ENCODE peak calls at places on chromosomes 12 and 14, in four cellular contexts. Z is HepG2, S is H1, F is GM12891. D is an unnamed sample.
A peak's percentile ranks its signal among the peaks of the same experiment; 100 is the strongest.

GRCh38 chr14:72828604-72829003 is 65.3 kb downstream of the DPF3 start:
- DNase-seq in F (no peak), S (no peak), Z (no peak), D (no peak)

GRCh38 chr12:75407683-75408082 is 16.8 kb downstream of the GLIPR1L2 start:
- DNase-seq in F (no peak), Z (no peak), S (no peak), D (no peak)

GRCh38 chr14:59427653-59428578 is 37.3 kb downstream of the GPR135 start:
- DNase-seq in Z (no peak), S (no peak), F (no peak), D (no peak)

GRCh38 chr14:105492966-105493871 is 2.2 kb downstream of the TEDC1 start:
- DNase-seq in Z (no peak), F (no peak), S (no peak), D (no peak)

GRCh38 chr12:70243510-70244331 is 488 bp downstream of the CNOT2 start:
- DNase-seq in Z (peak; percentile 43), S (peak; percentile 76), F (peak; percentile 47), D (peak; percentile 49)

GRCh38 chr12:91811481-91812287 is 334.0 kb downstream of the BTG1 start:
- DNase-seq in Z (peak; percentile 42), F (peak; percentile 4), S (peak; percentile 89), D (no peak)

GRCh38 chr14:56759633-56760032 is 50.6 kb downstream of the OTX2 start:
- DNase-seq in Z (no peak), S (peak; percentile 6), F (no peak), D (no peak)

GRCh38 chr12:125657681-125658080 is 592.4 kb downstream of the AACS start:
- DNase-seq in Z (no peak), F (no peak), S (no peak), D (no peak)

GRCh38 chr12:114729731-114730130 is 45.8 kb upstream of the TBX3 start:
- DNase-seq in S (no peak), Z (no peak), F (no peak), D (no peak)

GRCh38 chr12:108787539-108787938 is 56.2 kb upstream of the CORO1C start:
- DNase-seq in F (no peak), Z (no peak), S (no peak), D (no peak)

GRCh38 chr14:62796431-62796830 is 248.8 kb downstream of the KCNH5 start:
- DNase-seq in F (no peak), S (no peak), Z (no peak), D (no peak)

GRCh38 chr12:1844223-1844622 is 23.9 kb downstream of the LRTM2 start:
- DNase-seq in S (peak; percentile 46), Z (no peak), F (no peak), D (no peak)

GRCh38 chr14:28731358-28731757 is 35.2 kb upstream of the FOXG1 start:
- DNase-seq in F (no peak), Z (no peak), S (no peak), D (no peak)

GRCh38 chr12:20411309-20411708 is 43.0 kb downstream of the PDE3A start:
- DNase-seq in Z (no peak), S (no peak), F (no peak), D (no peak)

GRCh38 chr12:14845350-14845750 is 2.0 kb upstream of the ART4 start:
- DNase-seq in S (no peak), F (peak; percentile 9), Z (peak; percentile 56), D (peak; percentile 14)

GRCh38 chr12:102629262-102629888 is 149.0 kb upstream of the IGF1 start:
- DNase-seq in F (no peak), Z (no peak), S (no peak), D (no peak)

GRCh38 chr12:75721231-75721641 is 209.8 kb upstream of the KRR1 start:
- DNase-seq in F (no peak), S (no peak), Z (no peak), D (no peak)

GRCh38 chr14:36950812-36951211 is 221.6 kb downstream of the SLC25A21 start:
- DNase-seq in S (no peak), Z (no peak), F (no peak), D (no peak)

GRCh38 chr12:23049180-23049579 is 424.2 kb downstream of the ETNK1 start:
- DNase-seq in S (no peak), Z (no peak), F (no peak), D (no peak)

GRCh38 chr12:14961466-14962155 is at the start of gene ARHGDIB:
- DNase-seq in Z (no peak), S (no peak), F (no peak), D (no peak)

GRCh38 chr14:49861581-49861922 is 9.0 kb upstream of the NEMF start:
- DNase-seq in F (no peak), S (peak; percentile 71), Z (no peak), D (no peak)

GRCh38 chr14:75984674-75985073 is 889 bp upstream of the IFT43 start:
- DNase-seq in F (no peak), Z (peak; percentile 67), S (no peak), D (no peak)

GRCh38 chr14:90567191-90567590 is 170.4 kb downstream of the CALM1 start:
- DNase-seq in Z (no peak), F (no peak), S (no peak), D (no peak)

GRCh38 chr14:68542346-68542745 is 250.5 kb downstream of the ZFP36L1 start:
- DNase-seq in S (no peak), Z (no peak), F (no peak), D (no peak)

GRCh38 chr12:90355701-90356345 is 599.2 kb downstream of the CCER1 start:
- DNase-seq in F (no peak), S (no peak), Z (no peak), D (no peak)

DNA sequence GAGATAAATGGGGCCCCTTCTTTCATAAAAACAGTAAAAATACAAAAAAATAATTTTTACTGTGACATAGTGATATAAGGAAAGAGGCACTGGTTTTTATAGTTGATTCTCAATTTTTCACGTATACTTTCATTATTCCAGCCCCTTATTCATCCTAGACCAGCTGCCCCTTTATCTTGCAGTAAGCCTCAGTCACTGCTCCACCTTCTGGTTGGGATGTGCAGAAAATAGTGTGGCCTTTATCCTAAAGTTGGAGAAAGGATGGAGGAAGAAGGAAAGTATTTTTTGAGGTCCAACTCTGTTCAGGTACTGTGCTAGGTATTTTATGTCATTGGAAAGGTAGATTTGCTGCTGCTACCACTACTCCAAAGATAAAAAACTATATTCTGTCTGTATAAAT is 172.7 kb downstream of the ANO6 start:
- DNase-seq in S (no peak), F (no peak), Z (peak; percentile 29), D (no peak)
- TF ChIP-seq POLR2A in S (no peak), F (no peak), Z (no peak), D (no peak)

GRCh38 chr14:69703047-69704046 is 63.6 kb upstream of the SRSF5 start:
- DNase-seq in S (no peak), F (no peak), Z (peak; percentile 61), D (no peak)
- TF ChIP-seq POLR2AphosphoS5 in S (no peak), F (no peak), Z (no peak), D (no peak)

GRCh38 chr12:3882396-3882795 is 9.2 kb upstream of the PARP11 start:
- DNase-seq in S (no peak), F (no peak), Z (no peak), D (no peak)

GRCh38 chr12:3884671-3885070 is 11.5 kb upstream of the PARP11 start:
- DNase-seq in S (no peak), F (no peak), Z (no peak), D (no peak)

GRCh38 chr12:3882896-3883564 is 9.8 kb upstream of the PARP11 start:
- DNase-seq in S (no peak), Z (peak; percentile 29), F (no peak), D (no peak)

GRCh38 chr12:3885179-3886094 is 12.2 kb upstream of the PARP11 start:
- DNase-seq in Z (peak; percentile 36), F (no peak), S (no peak), D (no peak)

GRCh38 chr12:3881208-3881980 is 8.2 kb upstream of the PARP11 start:
- DNase-seq in F (no peak), S (no peak), Z (no peak), D (no peak)
- TF ChIP-seq TAF1 in F (no peak), S (no peak), Z (no peak), D (no peak)

DNA sequence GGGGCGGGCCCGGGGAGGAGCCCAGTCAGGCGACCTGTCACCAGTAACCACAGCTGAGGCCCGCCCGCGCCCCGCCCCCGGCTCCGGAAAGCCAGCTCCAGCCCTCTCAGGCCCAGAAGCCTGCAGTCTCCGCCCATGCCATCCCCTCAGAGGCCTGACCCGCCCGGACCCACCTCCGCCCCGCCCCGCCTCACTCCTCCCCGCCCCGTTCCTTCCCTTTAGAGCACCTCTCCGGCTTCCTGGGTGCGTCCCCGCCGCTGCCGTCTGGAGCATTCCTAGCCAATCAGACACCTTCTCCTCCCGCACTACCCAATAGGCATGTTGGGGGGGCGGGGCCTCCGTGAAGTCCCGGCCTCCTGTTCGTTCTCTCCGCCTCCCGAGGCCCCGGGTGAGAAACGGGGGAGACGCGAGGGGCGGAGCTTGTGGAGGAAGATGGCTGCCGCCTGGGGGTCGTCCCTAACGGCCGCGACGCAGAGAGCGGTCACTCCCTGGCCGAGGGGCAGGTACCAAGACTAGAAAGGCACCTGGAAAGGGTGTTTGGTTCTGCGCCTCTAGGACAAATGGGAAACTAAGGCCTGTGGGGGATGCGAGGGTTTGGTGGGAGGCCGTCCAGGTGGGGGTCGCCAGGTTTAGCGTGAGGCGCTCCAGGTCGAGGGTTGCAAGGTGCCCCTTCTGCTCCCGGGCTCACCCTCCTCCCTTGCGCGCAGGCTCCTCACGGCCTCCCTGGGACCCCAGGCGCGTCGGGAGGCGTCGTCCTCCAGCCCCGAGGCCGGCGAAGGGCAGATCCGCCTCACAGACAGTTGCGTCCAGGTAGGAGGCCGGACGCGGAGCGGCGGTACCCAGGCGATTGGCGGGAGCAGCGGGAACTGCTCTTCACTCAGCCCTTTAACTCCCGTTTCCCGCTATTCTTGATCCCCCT is at the start of gene ISCA2:
- DNase-seq in F (peak; percentile 95), Z (peak; percentile 98), S (peak; percentile 99), D (peak; percentile 97)
- TF ChIP-seq POLR2A in F (peak; percentile 71), Z (peak; percentile 83), S (peak; percentile 50), D (peak; percentile 74)

GRCh38 chr12:58532855-58533608 is 387.3 kb downstream of the LRIG3 start:
- DNase-seq in Z (no peak), S (no peak), F (no peak), D (no peak)
- TF ChIP-seq POLR2AphosphoS5 in Z (no peak), S (no peak), F (no peak), D (no peak)

GRCh38 chr12:111103583-111103982 is 183.2 kb upstream of the MYL2 start:
- DNase-seq in Z (no peak), F (no peak), S (no peak), D (no peak)

GRCh38 chr12:111100003-111100402 is 179.6 kb upstream of the MYL2 start:
- DNase-seq in S (no peak), F (no peak), Z (no peak), D (no peak)

GRCh38 chr12:111101003-111101402 is 180.6 kb upstream of the MYL2 start:
- DNase-seq in S (no peak), Z (no peak), F (no peak), D (no peak)

GRCh38 chr12:111100554-111100953 is 180.2 kb upstream of the MYL2 start:
- DNase-seq in F (no peak), S (no peak), Z (no peak), D (no peak)

DNA sequence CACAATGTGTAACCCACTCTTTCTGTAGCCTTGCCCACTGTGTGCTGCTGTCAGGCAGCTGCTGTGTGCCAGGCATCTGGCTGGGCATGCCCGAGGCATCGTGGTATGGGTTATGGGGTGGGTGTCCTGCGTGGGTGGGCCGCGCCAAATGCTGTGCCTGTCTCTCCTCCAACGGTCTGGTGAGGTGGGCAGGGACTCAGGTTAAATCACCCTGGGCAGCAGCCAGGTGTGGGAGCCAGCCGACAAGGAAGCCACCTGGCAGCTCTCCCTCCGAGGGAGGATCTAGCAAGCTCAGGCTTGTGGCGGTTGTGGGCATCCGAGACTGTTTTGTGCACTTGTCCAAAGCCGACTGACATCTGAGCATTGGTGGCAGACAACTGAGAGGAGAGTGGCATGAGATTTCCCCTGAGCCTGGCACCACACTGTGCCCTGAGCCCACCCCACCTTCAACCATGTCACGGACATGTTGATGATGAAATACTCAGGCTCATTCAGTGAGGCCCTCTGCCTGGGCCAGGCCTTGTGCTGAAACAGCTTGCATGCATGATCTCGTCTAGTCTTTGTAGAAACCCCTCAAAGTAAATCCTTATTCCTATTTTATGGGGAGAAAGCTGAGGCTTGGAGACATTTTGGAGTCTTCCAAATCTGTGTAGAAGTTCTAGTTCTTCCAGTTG is 181.8 kb upstream of the MYL2 start:
- DNase-seq in F (no peak), S (no peak), Z (no peak), D (no peak)
- TF ChIP-seq TAF1 in F (no peak), S (no peak), Z (no peak), D (no peak)

D was measured in GM12892.